ENCODE peak calls at places on chromosomes 13 and 19, in seven cellular contexts. Y, S, J, V, A, X and P are unnamed samples.

GRCh38 chr19:39430675-39431593 is 4.8 kb downstream of the RPS16 start:
- DNase-seq in X (peak), A (no peak), J (no peak), S (no peak), Y (peak), V (peak), P (peak)

GRCh38 chr13:50793026-50793425 is 50.5 kb downstream of the DLEU7 start:
- DNase-seq in V (no peak), S (no peak), A (no peak), J (no peak), Y (no peak), X (no peak), P (no peak)

GRCh38 chr13:59963827-59964226 is 199.9 kb downstream of the DIAPH3 start:
- DNase-seq in J (no peak), A (no peak), X (no peak), Y (peak), S (no peak), V (no peak), P (no peak)

GRCh38 chr19:50005428-50005827 is 19.7 kb downstream of the VRK3 start:
- DNase-seq in X (no peak), J (peak), Y (no peak), V (no peak), S (no peak), A (no peak), P (no peak)

GRCh38 chr19:1482361-1483066 is 3.5 kb upstream of the C19orf25 start:
- DNase-seq in Y (no peak), V (no peak), J (no peak), S (no peak), X (no peak), A (no peak), P (no peak)

GRCh38 chr19:5403968-5404640 is 51.1 kb upstream of the ZNRF4 start:
- DNase-seq in V (peak), X (peak), J (no peak), Y (peak), A (peak), S (peak), P (peak)

GRCh38 chr13:61770697-61771096 is 355.0 kb upstream of the PCDH20 start:
- DNase-seq in V (no peak), S (no peak), J (no peak), A (no peak), Y (no peak), X (no peak), P (no peak)

GRCh38 chr19:54041969-54042606 is 21.6 kb downstream of the VSTM1 start:
- DNase-seq in X (peak), S (no peak), A (no peak), J (no peak), Y (no peak), V (no peak), P (no peak)

GRCh38 chr13:26468203-26468602 is 89.3 kb upstream of the WASF3 start:
- DNase-seq in X (peak), Y (no peak), V (no peak), S (no peak), J (no peak), A (no peak), P (peak)

GRCh38 chr13:59906413-59907027 is 257.2 kb downstream of the DIAPH3 start:
- DNase-seq in J (no peak), X (peak), V (no peak), A (no peak), S (no peak), Y (peak), P (no peak)

DNA sequence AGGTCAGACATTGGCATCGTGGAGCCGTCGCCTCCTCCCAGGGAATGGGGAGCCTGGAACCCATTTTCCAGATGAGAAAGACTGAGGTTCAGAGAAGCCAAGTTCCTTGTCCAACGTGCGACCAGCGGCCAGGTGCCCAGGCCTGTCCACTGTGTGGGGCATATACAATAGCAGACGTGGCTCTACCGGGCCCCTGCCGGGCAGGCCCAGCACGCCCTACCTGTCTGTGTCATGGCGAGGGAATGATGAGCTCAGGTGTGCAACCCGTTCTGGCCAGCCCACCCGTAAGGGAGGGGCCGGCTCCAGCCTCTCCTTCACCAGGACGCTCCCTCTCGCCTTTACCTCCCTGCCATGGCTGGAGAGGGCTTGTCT is 837 bp downstream of the GNA15 start:
- DNase-seq in S (no peak), X (peak), V (peak), Y (no peak), J (no peak), A (no peak), P (no peak)
- H3K4me3 ChIP-seq in S (peak), X (no peak), V (peak), Y (peak), J (peak), A (no peak), P (peak)

GRCh38 chr19:13298565-13299481 is 148.6 kb downstream of the IER2 start:
- DNase-seq in J (no peak), A (no peak), S (no peak), V (no peak), X (no peak), Y (no peak), P (no peak)
- H3K4me3 ChIP-seq in J (no peak), A (no peak), S (no peak), V (no peak), X (no peak), Y (no peak), P (no peak)

DNA sequence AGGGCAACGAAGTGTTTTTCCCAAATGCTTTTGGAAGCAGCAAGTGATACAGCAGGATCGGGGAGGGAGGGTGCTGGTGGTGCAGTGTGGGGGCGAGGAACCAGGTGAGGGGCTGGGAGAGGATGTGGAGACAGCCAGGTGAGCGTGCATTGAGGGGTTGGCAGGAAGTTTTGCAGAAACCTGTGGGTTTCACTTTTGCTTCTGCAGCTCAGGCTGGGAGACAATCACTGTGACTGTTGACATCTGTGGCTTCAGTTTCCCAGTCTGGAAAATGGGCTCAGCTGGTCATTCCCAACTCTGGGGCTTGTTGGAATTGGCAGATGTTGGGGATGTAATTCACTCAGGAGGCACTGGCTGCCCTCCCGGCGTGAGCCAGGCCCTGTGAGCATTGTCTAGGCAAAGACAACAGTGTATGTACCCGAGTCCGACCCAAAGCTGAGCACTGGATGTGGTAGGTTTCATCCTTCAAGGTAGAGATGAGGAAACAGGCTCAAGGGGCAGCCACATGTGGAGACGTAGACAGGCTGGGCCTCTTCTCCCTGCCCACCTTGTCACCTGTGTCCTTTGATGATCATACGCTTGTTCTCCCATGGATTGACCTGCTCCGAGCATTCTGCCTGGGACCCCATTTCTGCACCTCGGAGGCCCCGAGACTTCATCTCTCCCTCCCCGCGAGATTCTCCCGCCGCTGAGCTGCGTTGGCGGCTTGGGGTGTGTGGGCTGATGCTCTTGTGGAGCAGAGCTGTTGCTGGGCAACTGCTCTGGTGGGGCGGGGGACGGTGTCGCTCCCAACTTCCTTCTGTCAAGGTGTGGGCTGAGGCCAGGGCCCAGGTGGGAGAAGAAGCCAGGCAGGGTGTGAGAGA is 21.9 kb downstream of the MAST3 start:
- DNase-seq in X (no peak), J (no peak), A (no peak), S (no peak), V (peak), Y (no peak), P (no peak)
- H3K4me3 ChIP-seq in X (peak), J (peak), A (no peak), S (no peak), V (no peak), Y (no peak), P (no peak)

GRCh38 chr13:30450066-30450465 is 15.7 kb downstream of the HMGB1 start:
- DNase-seq in X (peak), Y (no peak), S (no peak), J (no peak), A (no peak), V (no peak), P (no peak)
- H3K4me3 ChIP-seq in X (no peak), Y (no peak), S (no peak), J (no peak), A (no peak), V (no peak), P (no peak)

GRCh38 chr13:21014139-21014665 is 47.2 kb downstream of the LATS2 start:
- DNase-seq in X (no peak), A (no peak), J (no peak), Y (no peak), V (no peak), S (peak), P (no peak)

GRCh38 chr13:21014666-21015170 is 46.7 kb downstream of the LATS2 start:
- DNase-seq in V (no peak), X (no peak), S (peak), A (no peak), Y (no peak), J (no peak), P (no peak)

GRCh38 chr13:21018220-21018619 is 43.2 kb downstream of the LATS2 start:
- DNase-seq in A (no peak), X (peak), J (no peak), Y (peak), S (peak), V (no peak), P (no peak)

GRCh38 chr13:21015284-21015683 is 46.1 kb downstream of the LATS2 start:
- DNase-seq in A (no peak), V (peak), S (no peak), X (no peak), Y (no peak), J (no peak), P (no peak)

GRCh38 chr13:21016487-21016886 is 44.9 kb downstream of the LATS2 start:
- DNase-seq in V (no peak), X (peak), A (no peak), J (no peak), Y (no peak), S (peak), P (no peak)
- H3K4me3 ChIP-seq in V (no peak), X (no peak), A (peak), J (no peak), Y (no peak), S (no peak), P (no peak)

DNA sequence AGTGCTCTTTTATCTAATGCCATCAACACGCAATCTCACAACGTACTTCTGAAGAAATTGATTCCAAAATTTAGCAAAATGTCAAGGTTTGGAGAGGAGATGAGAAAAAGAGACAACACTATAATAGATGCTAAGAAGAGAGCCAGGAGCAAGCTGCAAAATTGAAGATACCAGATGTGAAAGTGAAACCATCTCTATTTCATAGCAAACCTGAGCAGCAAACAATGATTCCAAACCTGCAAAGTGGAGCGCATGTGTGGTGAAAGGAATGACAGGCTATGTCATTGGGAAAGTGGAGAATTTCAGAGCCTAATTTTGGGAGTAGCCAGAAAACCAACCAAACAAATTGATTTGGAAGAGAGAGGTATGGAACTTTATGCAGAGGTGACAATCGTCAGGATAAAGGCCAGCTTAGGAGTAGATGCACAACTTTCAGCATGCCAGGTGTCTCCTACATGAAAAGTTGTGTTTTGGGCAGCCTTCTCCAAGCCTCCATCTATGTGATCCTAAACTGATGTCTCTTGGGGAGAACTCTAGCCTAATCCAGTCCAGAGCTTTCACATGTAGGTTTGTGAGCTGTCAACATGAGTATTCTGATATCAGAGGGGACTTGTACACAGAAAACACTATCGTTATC is 158.4 kb upstream of the FNDC3A start:
- DNase-seq in Y (no peak), A (no peak), J (no peak), V (no peak), X (peak), S (no peak), P (no peak)
- H3K4me3 ChIP-seq in Y (no peak), A (no peak), J (no peak), V (no peak), X (no peak), S (peak), P (no peak)

GRCh38 chr13:33629610-33630009 is 188.3 kb upstream of the RFC3 start:
- DNase-seq in A (no peak), J (no peak), X (no peak), S (no peak), V (no peak), Y (no peak), P (no peak)

GRCh38 chr13:33637978-33638743 is 179.8 kb upstream of the RFC3 start:
- DNase-seq in Y (no peak), V (peak), X (peak), J (no peak), A (no peak), S (no peak), P (peak)

GRCh38 chr13:33634526-33635111 is 183.3 kb upstream of the RFC3 start:
- DNase-seq in Y (no peak), X (no peak), S (no peak), V (peak), J (no peak), A (no peak), P (no peak)

GRCh38 chr13:33636955-33637670 is 180.8 kb upstream of the RFC3 start:
- DNase-seq in V (peak), J (no peak), Y (no peak), X (peak), S (no peak), A (no peak), P (no peak)

GRCh38 chr13:33633701-33634525 is 184.0 kb upstream of the RFC3 start:
- DNase-seq in S (no peak), X (peak), J (no peak), A (no peak), V (peak), Y (no peak), P (no peak)
- H3K4me3 ChIP-seq in S (no peak), X (no peak), J (no peak), A (no peak), V (no peak), Y (no peak), P (no peak)

GRCh38 chr19:23770672-23771250 is 12.1 kb upstream of the ZNF681 start:
- DNase-seq in A (no peak), V (no peak), J (no peak), Y (no peak), X (no peak), S (no peak), P (no peak)
- H3K4me3 ChIP-seq in A (no peak), V (no peak), J (no peak), Y (no peak), X (no peak), S (no peak), P (no peak)